ENCODE peak calls at places on chromosome 3, in six cellular contexts. E, G, L, U, W and Y are unnamed samples.
A peak's percentile ranks its signal among the peaks of the same experiment; 100 is the strongest.

GRCh38 chr3:48528754-48529153 is 24.8 kb upstream of the SHISA5 start:
- DNase-seq in L (no peak), E (no peak), G (no peak), W (no peak), U (no peak), Y (no peak)

GRCh38 chr3:161474691-161475090 is 21.9 kb upstream of the OTOL1 start:
- DNase-seq in E (no peak), U (no peak), L (no peak), W (no peak), G (no peak), Y (no peak)

GRCh38 chr3:50345586-50345985 is at the start of gene ZMYND10:
- DNase-seq in G (no peak), U (no peak), W (peak; percentile 72), E (no peak), L (peak; percentile 76), Y (no peak)

GRCh38 chr3:188780188-188781147 is 391.3 kb upstream of the TPRG1 start:
- DNase-seq in E (peak; percentile 14), W (peak; percentile 58), L (no peak), U (peak; percentile 50), G (no peak), Y (no peak)

GRCh38 chr3:20622304-20622703 is 436.3 kb upstream of the SGO1 start:
- DNase-seq in U (peak; percentile 85), W (no peak), G (no peak), E (no peak), L (peak; percentile 80), Y (peak; percentile 91)

GRCh38 chr3:8589880-8590556 is 54.6 kb downstream of the SSUH2 start:
- DNase-seq in W (no peak), U (no peak), L (no peak), E (no peak), G (no peak), Y (peak; percentile 67)

GRCh38 chr3:183503738-183504137 is 51.8 kb downstream of the KLHL6 start:
- DNase-seq in G (no peak), E (no peak), U (no peak), W (no peak), L (no peak), Y (no peak)

GRCh38 chr3:32442766-32443165 is 51.1 kb downstream of the CMTM7 start:
- DNase-seq in L (peak; percentile 22), U (no peak), W (no peak), G (no peak), E (no peak), Y (no peak)

GRCh38 chr3:50254577-50255250 is 14.2 kb upstream of the SEMA3B start:
- DNase-seq in E (no peak), L (no peak), W (peak; percentile 73), U (no peak), G (no peak), Y (no peak)

GRCh38 chr3:112350181-112350825 is 17.3 kb downstream of the CD200 start:
- DNase-seq in W (no peak), G (no peak), E (no peak), L (no peak), U (no peak), Y (no peak)

GRCh38 chr3:105997800-105998526 is 129.2 kb upstream of the CBLB start:
- DNase-seq in E (no peak), G (no peak), U (peak; percentile 89), W (peak; percentile 29), L (peak; percentile 95), Y (peak; percentile 83)

GRCh38 chr3:150830094-150830681 is 67.2 kb upstream of the SIAH2 start:
- DNase-seq in U (no peak), E (no peak), W (no peak), L (peak; percentile 28), G (no peak), Y (no peak)

GRCh38 chr3:140844072-140844471 is 97.6 kb upstream of the SLC25A36 start:
- DNase-seq in W (no peak), L (no peak), E (no peak), U (no peak), G (no peak), Y (no peak)

GRCh38 chr3:55341502-55342031 is 145.5 kb downstream of the WNT5A start:
- DNase-seq in E (no peak), G (no peak), W (no peak), L (no peak), U (no peak), Y (peak; percentile 72)

GRCh38 chr3:126537730-126538281 is 13.9 kb downstream of the CHST13 start:
- DNase-seq in G (no peak), W (no peak), E (no peak), L (no peak), U (no peak), Y (no peak)

GRCh38 chr3:117628896-117629295 is 919.3 kb downstream of the TUSC7 start:
- DNase-seq in G (peak; percentile 94), E (no peak), U (peak; percentile 71), W (peak; percentile 54), L (peak; percentile 36), Y (no peak)

GRCh38 chr3:28835751-28836150 is 445.1 kb upstream of the RBMS3 start:
- DNase-seq in U (no peak), E (no peak), G (no peak), L (peak; percentile 47), W (no peak), Y (no peak)

GRCh38 chr3:123602325-123602724 is 17.5 kb upstream of the HACD2 start:
- DNase-seq in U (no peak), E (no peak), L (peak; percentile 98), G (no peak), W (no peak), Y (no peak)

GRCh38 chr3:86537171-86537570 is 453.8 kb downstream of the VGLL3 start:
- DNase-seq in G (no peak), W (no peak), E (no peak), U (no peak), L (no peak), Y (no peak)

GRCh38 chr3:24303057-24303754 is 191.4 kb downstream of the THRB start:
- DNase-seq in W (no peak), U (no peak), E (no peak), G (no peak), L (no peak), Y (no peak)

GRCh38 chr3:186815490-186815889 is 9.2 kb upstream of the RFC4 start:
- DNase-seq in G (no peak), L (peak; percentile 69), U (peak; percentile 51), W (no peak), E (no peak), Y (no peak)

GRCh38 chr3:23600178-23600577 is 205.6 kb upstream of the UBE2E1 start:
- DNase-seq in L (peak; percentile 95), G (no peak), U (no peak), W (no peak), E (no peak), Y (peak; percentile 50)

GRCh38 chr3:58567251-58567515 is 10.0 kb downstream of the FAM107A start:
- DNase-seq in W (no peak), U (no peak), L (no peak), G (no peak), E (no peak), Y (no peak)

GRCh38 chr3:27649277-27649676 is 72.8 kb downstream of the EOMES start:
- DNase-seq in E (no peak), U (no peak), G (no peak), L (no peak), W (no peak), Y (no peak)

GRCh38 chr3:64489361-64490044 is 198.3 kb downstream of the ADAMTS9 start:
- DNase-seq in E (no peak), U (no peak), L (no peak), G (peak; percentile 84), W (peak; percentile 75), Y (no peak)

GRCh38 chr3:164416491-164417222 is 661.6 kb downstream of the SI start:
- DNase-seq in G (no peak), W (no peak), E (no peak), U (peak; percentile 2), L (no peak), Y (peak; percentile 11)

GRCh38 chr3:50606596-50606995 is 5.0 kb downstream of the CISH start:
- DNase-seq in W (no peak), L (no peak), E (no peak), G (no peak), U (no peak), Y (no peak)

GRCh38 chr3:143973352-143974021 is 1.9 kb downstream of the DIPK2A start:
- DNase-seq in W (no peak), G (no peak), L (peak; percentile 24), U (no peak), E (peak; percentile 60), Y (no peak)

GRCh38 chr3:40951636-40952035 is 247.7 kb upstream of the CTNNB1 start:
- DNase-seq in W (no peak), G (no peak), L (no peak), U (no peak), E (no peak), Y (no peak)

GRCh38 chr3:71849674-71850073 is 64.7 kb upstream of the PROK2 start:
- DNase-seq in E (no peak), L (no peak), G (no peak), W (no peak), U (no peak), Y (no peak)

GRCh38 chr3:12218161-12218560 is 59.4 kb upstream of the TIMP4 start:
- DNase-seq in G (no peak), L (no peak), W (no peak), U (no peak), E (no peak), Y (no peak)

GRCh38 chr3:141959531-141959920 is 83.1 kb downstream of the ATP1B3 start:
- DNase-seq in L (no peak), E (no peak), U (no peak), W (no peak), G (no peak), Y (no peak)

GRCh38 chr3:71753716-71754609 is at the start of gene GPR27:
- DNase-seq in E (no peak), G (no peak), U (peak; percentile 8), W (no peak), L (no peak), Y (no peak)

GRCh38 chr3:195261925-195262324 is 9.0 kb downstream of the XXYLT1 start:
- DNase-seq in E (no peak), W (no peak), G (no peak), U (no peak), L (no peak), Y (no peak)

GRCh38 chr3:157282261-157283191 is 122.6 kb upstream of the CCNL1 start:
- DNase-seq in L (peak; percentile 56), U (peak; percentile 97), G (no peak), W (no peak), E (no peak), Y (peak; percentile 98)

GRCh38 chr3:132135628-132136333 is 101.0 kb upstream of the CPNE4 start:
- DNase-seq in G (no peak), E (no peak), U (peak; percentile 96), L (peak; percentile 93), W (no peak), Y (peak; percentile 99)

GRCh38 chr3:123783811-123784210 is 100.3 kb downstream of the MYLK start:
- DNase-seq in L (no peak), W (no peak), G (no peak), E (no peak), U (no peak), Y (no peak)